ENCODE peak calls at places on chromosome 5, in nine cellular contexts. One of them, this sample, is unnamed.

GRCh38 chr5:54460181-54460919 is 4.9 kb downstream of the HSPB3 start:
- DNase-seq in uterus: no peak
- DNase-seq in CD8-positive, alpha-beta T cell: no peak
- DNase-seq in suprapubic skin: no peak
- DNase-seq in A549: no peak
- DNase-seq in AG10803: peak
- DNase-seq in GM06990: no peak
- DNase-seq in dorsolateral prefrontal cortex: no peak
- DNase-seq in tibial artery: no peak
- DNase-seq in this sample: no peak

GRCh38 chr5:146897061-146897460 is 18.5 kb upstream of the PPP2R2B start:
- DNase-seq in tibial artery: no peak
- DNase-seq in dorsolateral prefrontal cortex: no peak
- DNase-seq in AG10803: no peak
- DNase-seq in uterus: no peak
- DNase-seq in GM06990: no peak
- DNase-seq in CD8-positive, alpha-beta T cell: no peak
- DNase-seq in suprapubic skin: no peak
- DNase-seq in A549: no peak
- DNase-seq in this sample: no peak

GRCh38 chr5:132758406-132758805 is 11.2 kb downstream of the CCNI2 start:
- DNase-seq in AG10803: no peak
- DNase-seq in CD8-positive, alpha-beta T cell: no peak
- DNase-seq in uterus: no peak
- DNase-seq in A549: no peak
- DNase-seq in suprapubic skin: no peak
- DNase-seq in dorsolateral prefrontal cortex: no peak
- DNase-seq in GM06990: no peak
- DNase-seq in tibial artery: no peak
- DNase-seq in this sample: no peak

GRCh38 chr5:37086466-37087178 is 162.6 kb downstream of the CPLANE1 start:
- DNase-seq in uterus: no peak
- DNase-seq in GM06990: no peak
- DNase-seq in A549: no peak
- DNase-seq in CD8-positive, alpha-beta T cell: no peak
- DNase-seq in suprapubic skin: no peak
- DNase-seq in dorsolateral prefrontal cortex: no peak
- DNase-seq in AG10803: peak
- DNase-seq in tibial artery: no peak
- DNase-seq in this sample: no peak

GRCh38 chr5:36373527-36374086 is 71.9 kb upstream of the RANBP3L start:
- DNase-seq in GM06990: no peak
- DNase-seq in CD8-positive, alpha-beta T cell: no peak
- DNase-seq in suprapubic skin: peak
- DNase-seq in uterus: peak
- DNase-seq in A549: no peak
- DNase-seq in tibial artery: peak
- DNase-seq in AG10803: peak
- DNase-seq in dorsolateral prefrontal cortex: peak
- DNase-seq in this sample: no peak

GRCh38 chr5:127950707-127951356 is 132.7 kb upstream of the SLC12A2 start:
- DNase-seq in dorsolateral prefrontal cortex: no peak
- DNase-seq in suprapubic skin: no peak
- DNase-seq in GM06990: no peak
- DNase-seq in CD8-positive, alpha-beta T cell: no peak
- DNase-seq in A549: no peak
- DNase-seq in tibial artery: no peak
- DNase-seq in uterus: no peak
- DNase-seq in AG10803: no peak
- DNase-seq in this sample: no peak

GRCh38 chr5:155019601-155020226 is 6.2 kb downstream of the KIF4B start:
- DNase-seq in CD8-positive, alpha-beta T cell: no peak
- DNase-seq in GM06990: no peak
- DNase-seq in tibial artery: no peak
- DNase-seq in uterus: no peak
- DNase-seq in A549: no peak
- DNase-seq in suprapubic skin: no peak
- DNase-seq in dorsolateral prefrontal cortex: no peak
- DNase-seq in AG10803: no peak
- DNase-seq in this sample: no peak

GRCh38 chr5:65822696-65823095 is 100.7 kb downstream of the NLN start:
- DNase-seq in AG10803: no peak
- DNase-seq in GM06990: no peak
- DNase-seq in tibial artery: no peak
- DNase-seq in CD8-positive, alpha-beta T cell: no peak
- DNase-seq in dorsolateral prefrontal cortex: no peak
- DNase-seq in A549: no peak
- DNase-seq in suprapubic skin: no peak
- DNase-seq in uterus: no peak
- DNase-seq in this sample: no peak

GRCh38 chr5:86979801-86980510 is 287.7 kb upstream of the RASA1 start:
- DNase-seq in uterus: no peak
- DNase-seq in CD8-positive, alpha-beta T cell: no peak
- DNase-seq in tibial artery: no peak
- DNase-seq in dorsolateral prefrontal cortex: no peak
- DNase-seq in suprapubic skin: no peak
- DNase-seq in AG10803: peak
- DNase-seq in A549: no peak
- DNase-seq in GM06990: no peak
- DNase-seq in this sample: peak

GRCh38 chr5:4857761-4858160 is 282.4 kb upstream of the ADAMTS16 start:
- DNase-seq in uterus: no peak
- DNase-seq in suprapubic skin: no peak
- DNase-seq in dorsolateral prefrontal cortex: no peak
- DNase-seq in AG10803: no peak
- DNase-seq in A549: no peak
- DNase-seq in GM06990: no peak
- DNase-seq in CD8-positive, alpha-beta T cell: no peak
- DNase-seq in tibial artery: no peak
- DNase-seq in this sample: no peak

GRCh38 chr5:82470185-82470584 is 192.0 kb upstream of the RPS23 start:
- DNase-seq in dorsolateral prefrontal cortex: no peak
- DNase-seq in tibial artery: no peak
- DNase-seq in GM06990: no peak
- DNase-seq in suprapubic skin: no peak
- DNase-seq in CD8-positive, alpha-beta T cell: no peak
- DNase-seq in uterus: no peak
- DNase-seq in A549: no peak
- DNase-seq in AG10803: no peak
- DNase-seq in this sample: no peak

GRCh38 chr5:34007116-34007674 is 655 bp downstream of the AMACR start:
- DNase-seq in AG10803: no peak
- DNase-seq in uterus: no peak
- DNase-seq in A549: peak
- DNase-seq in dorsolateral prefrontal cortex: no peak
- DNase-seq in GM06990: peak
- DNase-seq in tibial artery: peak
- DNase-seq in CD8-positive, alpha-beta T cell: no peak
- DNase-seq in suprapubic skin: no peak
- DNase-seq in this sample: no peak

GRCh38 chr5:127934791-127935256 is 148.7 kb upstream of the SLC12A2 start:
- DNase-seq in tibial artery: no peak
- DNase-seq in dorsolateral prefrontal cortex: no peak
- DNase-seq in A549: peak
- DNase-seq in GM06990: no peak
- DNase-seq in uterus: no peak
- DNase-seq in CD8-positive, alpha-beta T cell: no peak
- DNase-seq in suprapubic skin: no peak
- DNase-seq in AG10803: peak
- DNase-seq in this sample: no peak

GRCh38 chr5:60806591-60807243 is 37.4 kb downstream of the ELOVL7 start:
- DNase-seq in GM06990: no peak
- DNase-seq in CD8-positive, alpha-beta T cell: no peak
- DNase-seq in A549: no peak
- DNase-seq in tibial artery: no peak
- DNase-seq in uterus: no peak
- DNase-seq in AG10803: no peak
- DNase-seq in suprapubic skin: no peak
- DNase-seq in dorsolateral prefrontal cortex: no peak
- DNase-seq in this sample: no peak

GRCh38 chr5:42768106-42768504 is 11.5 kb downstream of the CCDC152 start:
- DNase-seq in AG10803: no peak
- DNase-seq in suprapubic skin: no peak
- DNase-seq in uterus: no peak
- DNase-seq in A549: no peak
- DNase-seq in CD8-positive, alpha-beta T cell: no peak
- DNase-seq in tibial artery: no peak
- DNase-seq in GM06990: no peak
- DNase-seq in dorsolateral prefrontal cortex: no peak
- DNase-seq in this sample: no peak

GRCh38 chr5:42770003-42770402 is 13.4 kb downstream of the CCDC152 start:
- DNase-seq in GM06990: no peak
- DNase-seq in AG10803: no peak
- DNase-seq in A549: no peak
- DNase-seq in uterus: no peak
- DNase-seq in tibial artery: no peak
- DNase-seq in suprapubic skin: no peak
- DNase-seq in CD8-positive, alpha-beta T cell: no peak
- DNase-seq in dorsolateral prefrontal cortex: no peak
- DNase-seq in this sample: no peak

GRCh38 chr5:42772265-42772993 is 15.8 kb downstream of the CCDC152 start:
- DNase-seq in suprapubic skin: no peak
- DNase-seq in AG10803: no peak
- DNase-seq in CD8-positive, alpha-beta T cell: no peak
- DNase-seq in dorsolateral prefrontal cortex: no peak
- DNase-seq in GM06990: no peak
- DNase-seq in uterus: no peak
- DNase-seq in tibial artery: peak
- DNase-seq in A549: no peak
- DNase-seq in this sample: no peak

GRCh38 chr5:42767491-42768105 is 11.0 kb downstream of the CCDC152 start:
- DNase-seq in CD8-positive, alpha-beta T cell: no peak
- DNase-seq in GM06990: no peak
- DNase-seq in dorsolateral prefrontal cortex: no peak
- DNase-seq in uterus: no peak
- DNase-seq in AG10803: peak
- DNase-seq in tibial artery: no peak
- DNase-seq in A549: no peak
- DNase-seq in suprapubic skin: no peak
- DNase-seq in this sample: peak
- TF ChIP-seq CTCF in CD8-positive, alpha-beta T cell: peak
- TF ChIP-seq CTCF in GM06990: peak
- TF ChIP-seq CTCF in dorsolateral prefrontal cortex: peak
- TF ChIP-seq CTCF in uterus: peak
- TF ChIP-seq CTCF in AG10803: peak
- TF ChIP-seq CTCF in tibial artery: peak
- TF ChIP-seq CTCF in A549: peak
- TF ChIP-seq CTCF in suprapubic skin: no peak
- TF ChIP-seq CTCF in this sample: peak

GRCh38 chr5:149424371-149425315 is 45.6 kb upstream of the IL17B start:
- DNase-seq in GM06990: no peak
- DNase-seq in dorsolateral prefrontal cortex: no peak
- DNase-seq in CD8-positive, alpha-beta T cell: no peak
- DNase-seq in tibial artery: no peak
- DNase-seq in uterus: no peak
- DNase-seq in A549: no peak
- DNase-seq in suprapubic skin: no peak
- DNase-seq in AG10803: no peak
- DNase-seq in this sample: no peak
- H3K4me3 ChIP-seq in GM06990: no peak
- H3K4me3 ChIP-seq in dorsolateral prefrontal cortex: no peak
- H3K4me3 ChIP-seq in CD8-positive, alpha-beta T cell: no peak
- H3K4me3 ChIP-seq in tibial artery: no peak
- H3K4me3 ChIP-seq in uterus: no peak
- H3K4me3 ChIP-seq in A549: no peak
- H3K4me3 ChIP-seq in suprapubic skin: no peak
- H3K4me3 ChIP-seq in AG10803: no peak
- H3K4me3 ChIP-seq in this sample: no peak

GRCh38 chr5:97420646-97421045 is 237.6 kb upstream of the RIOK2 start:
- DNase-seq in tibial artery: no peak
- DNase-seq in A549: no peak
- DNase-seq in dorsolateral prefrontal cortex: no peak
- DNase-seq in GM06990: no peak
- DNase-seq in CD8-positive, alpha-beta T cell: no peak
- DNase-seq in AG10803: no peak
- DNase-seq in uterus: no peak
- DNase-seq in suprapubic skin: no peak
- DNase-seq in this sample: no peak

GRCh38 chr5:97427235-97427634 is 244.2 kb upstream of the RIOK2 start:
- DNase-seq in GM06990: no peak
- DNase-seq in tibial artery: no peak
- DNase-seq in dorsolateral prefrontal cortex: no peak
- DNase-seq in uterus: no peak
- DNase-seq in A549: no peak
- DNase-seq in AG10803: no peak
- DNase-seq in CD8-positive, alpha-beta T cell: no peak
- DNase-seq in suprapubic skin: no peak
- DNase-seq in this sample: no peak

GRCh38 chr5:97422678-97423077 is 239.6 kb upstream of the RIOK2 start:
- DNase-seq in dorsolateral prefrontal cortex: no peak
- DNase-seq in CD8-positive, alpha-beta T cell: no peak
- DNase-seq in AG10803: no peak
- DNase-seq in uterus: no peak
- DNase-seq in A549: no peak
- DNase-seq in suprapubic skin: no peak
- DNase-seq in GM06990: no peak
- DNase-seq in tibial artery: no peak
- DNase-seq in this sample: no peak

DNA sequence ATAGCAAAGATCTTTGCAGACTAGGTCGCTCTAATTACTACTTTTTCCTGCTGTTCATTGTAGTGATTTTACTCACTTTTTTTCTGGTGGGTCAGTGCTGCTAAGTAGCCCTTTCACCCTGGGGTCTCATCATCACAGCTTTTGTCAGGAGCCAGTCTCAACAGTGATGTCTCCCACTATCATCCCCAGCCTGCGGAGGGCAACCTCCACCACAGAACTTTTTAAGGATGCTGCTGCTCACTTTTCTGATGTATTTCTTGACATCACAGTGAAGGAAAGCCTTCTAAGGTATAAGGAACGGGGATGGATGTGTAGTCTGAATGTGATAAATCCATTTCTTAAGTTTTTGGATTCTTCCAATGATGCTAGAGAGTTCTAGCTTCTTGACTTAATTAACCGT is 242.5 kb upstream of the RIOK2 start:
- DNase-seq in A549: no peak
- DNase-seq in uterus: no peak
- DNase-seq in GM06990: no peak
- DNase-seq in AG10803: no peak
- DNase-seq in CD8-positive, alpha-beta T cell: no peak
- DNase-seq in dorsolateral prefrontal cortex: no peak
- DNase-seq in suprapubic skin: no peak
- DNase-seq in tibial artery: no peak
- DNase-seq in this sample: peak
- TF ChIP-seq CTCF in A549: no peak
- TF ChIP-seq CTCF in uterus: no peak
- TF ChIP-seq CTCF in GM06990: peak
- TF ChIP-seq CTCF in AG10803: peak
- TF ChIP-seq CTCF in CD8-positive, alpha-beta T cell: no peak
- TF ChIP-seq CTCF in dorsolateral prefrontal cortex: peak
- TF ChIP-seq CTCF in suprapubic skin: no peak
- TF ChIP-seq CTCF in tibial artery: no peak
- TF ChIP-seq CTCF in this sample: peak

DNA sequence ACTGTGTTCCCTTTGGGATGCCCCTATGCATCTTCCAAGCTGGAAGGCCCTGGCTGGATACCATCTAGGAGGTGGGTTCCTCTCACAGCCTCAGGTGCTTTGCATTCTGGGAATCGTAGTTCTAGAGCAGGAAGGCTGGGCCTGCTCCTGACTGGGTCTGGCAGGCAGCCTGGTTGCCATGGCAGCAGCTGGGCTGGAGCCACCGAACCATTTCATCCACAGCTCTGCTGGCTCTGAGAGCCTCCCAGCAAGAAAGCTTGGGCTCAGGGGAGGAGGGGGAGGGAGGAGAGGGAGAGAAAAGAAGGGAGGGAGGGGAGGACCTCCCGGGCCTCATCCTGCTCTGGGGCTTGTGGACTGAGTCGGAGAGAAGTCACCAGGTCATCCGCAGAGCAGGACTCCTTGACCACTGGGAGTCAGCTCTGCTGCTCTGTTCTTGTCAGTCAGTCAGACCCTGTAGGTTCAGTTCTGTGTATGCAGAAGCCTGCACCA is 65.2 kb upstream of the ARAP3 start:
- DNase-seq in uterus: peak
- DNase-seq in tibial artery: peak
- DNase-seq in GM06990: peak
- DNase-seq in dorsolateral prefrontal cortex: peak
- DNase-seq in suprapubic skin: no peak
- DNase-seq in CD8-positive, alpha-beta T cell: no peak
- DNase-seq in A549: no peak
- DNase-seq in AG10803: peak
- DNase-seq in this sample: peak
- H3K4me3 ChIP-seq in uterus: no peak
- H3K4me3 ChIP-seq in tibial artery: no peak
- H3K4me3 ChIP-seq in GM06990: no peak
- H3K4me3 ChIP-seq in dorsolateral prefrontal cortex: no peak
- H3K4me3 ChIP-seq in suprapubic skin: no peak
- H3K4me3 ChIP-seq in CD8-positive, alpha-beta T cell: no peak
- H3K4me3 ChIP-seq in A549: no peak
- H3K4me3 ChIP-seq in AG10803: no peak
- H3K4me3 ChIP-seq in this sample: no peak